ENCODE peak calls at places on chromosomes 5 and 9, in five cellular contexts. X is GM03348, E is HL-60, S is DMS79 treated with DMSO at 0.1 percent for 48 hours, N is AG04450. W is an unnamed sample.
A peak's percentile ranks its signal among the peaks of the same experiment; 100 is the strongest.

GRCh38 chr9:134378901-134379338 is 52.7 kb downstream of the RXRA start:
- DNase-seq in X (peak; percentile 87), E (no peak), S (no peak), N (no peak), W (no peak)

GRCh38 chr5:172929371-172929838 is 29.8 kb upstream of the RPL26L1 start:
- DNase-seq in X (peak; percentile 80), E (no peak), S (no peak), N (peak; percentile 86), W (no peak)

GRCh38 chr5:143776951-143777350 is 35.0 kb upstream of the HMHB1 start:
- DNase-seq in X (no peak), E (no peak), S (no peak), N (no peak), W (no peak)

GRCh38 chr5:38532165-38532669 is 24.2 kb downstream of the LIFR start:
- DNase-seq in X (no peak), E (no peak), S (peak; percentile 85), N (no peak), W (peak; percentile 22)

GRCh38 chr5:56527174-56527573 is 288.2 kb upstream of the MAP3K1 start:
- DNase-seq in X (no peak), E (no peak), S (no peak), N (no peak), W (no peak)

GRCh38 chr5:40733842-40734563 is 21.8 kb downstream of the TTC33 start:
- DNase-seq in X (no peak), E (no peak), S (no peak), N (no peak), W (no peak)

GRCh38 chr5:175691761-175692160 is 33.9 kb downstream of the HRH2 start:
- DNase-seq in X (no peak), E (no peak), S (no peak), N (no peak), W (no peak)

GRCh38 chr9:84145780-84146179 is 165.2 kb downstream of the RMI1 start:
- DNase-seq in X (no peak), E (no peak), S (no peak), N (no peak), W (no peak)

GRCh38 chr9:100058699-100059579 is 39.9 kb downstream of the ERP44 start:
- DNase-seq in X (no peak), E (no peak), S (no peak), N (no peak), W (no peak)

GRCh38 chr5:111935022-111935421 is 178.0 kb upstream of the NREP start:
- DNase-seq in X (no peak), E (no peak), S (no peak), N (no peak), W (no peak)

GRCh38 chr5:157686841-157687554 is 15.7 kb downstream of the C5orf52 start:
- DNase-seq in X (no peak), E (no peak), S (no peak), N (no peak), W (no peak)

GRCh38 chr5:112957970-112958773 is 18.4 kb upstream of the DCP2 start:
- DNase-seq in X (peak; percentile 71), E (no peak), S (peak; percentile 41), N (peak; percentile 86), W (no peak)

GRCh38 chr5:3784854-3785253 is 189.2 kb downstream of the IRX1 start:
- DNase-seq in X (no peak), E (no peak), S (no peak), N (no peak), W (no peak)

GRCh38 chr9:15846611-15847010 is 293.8 kb downstream of the CCDC171 start:
- DNase-seq in X (no peak), E (no peak), S (no peak), N (no peak), W (no peak)

GRCh38 chr5:27821681-27822080 is 783.3 kb upstream of the CDH9 start:
- DNase-seq in X (no peak), E (no peak), S (no peak), N (no peak), W (no peak)

GRCh38 chr5:175223336-175223735 is 220.6 kb downstream of the DRD1 start:
- DNase-seq in X (no peak), E (no peak), S (no peak), N (no peak), W (no peak)

GRCh38 chr5:115381911-115382662 is 85.6 kb upstream of the CCDC112 start:
- DNase-seq in X (no peak), E (no peak), S (no peak), N (no peak), W (no peak)

GRCh38 chr9:89508951-89509607 is 11.2 kb upstream of the SEMA4D start:
- DNase-seq in X (no peak), E (no peak), S (no peak), N (no peak), W (no peak)

GRCh38 chr9:114033397-114034103 is 44.5 kb downstream of the AMBP start:
- DNase-seq in X (peak; percentile 41), E (no peak), S (no peak), N (no peak), W (peak; percentile 72)

GRCh38 chr5:80213467-80213866 is 42.4 kb downstream of the SERINC5 start:
- DNase-seq in X (no peak), E (peak; percentile 47), S (no peak), N (no peak), W (no peak)

GRCh38 chr5:79990205-79990597 is 861 bp downstream of the MTX3 start:
- DNase-seq in X (no peak), E (no peak), S (no peak), N (no peak), W (no peak)

GRCh38 chr9:87650611-87651295 is 75.2 kb upstream of the CTSL start:
- DNase-seq in X (no peak), E (no peak), S (no peak), N (no peak), W (no peak)

GRCh38 chr5:139696894-139697658 is 48.9 kb downstream of the CXXC5 start:
- DNase-seq in X (peak; percentile 92), E (no peak), S (no peak), N (peak; percentile 68), W (peak; percentile 77)

GRCh38 chr5:67610191-67610912 is 413.8 kb upstream of the CD180 start:
- DNase-seq in X (no peak), E (no peak), S (no peak), N (no peak), W (no peak)

GRCh38 chr5:170278611-170279500 is 18.7 kb downstream of the LCP2 start:
- DNase-seq in X (no peak), E (no peak), S (no peak), N (no peak), W (peak; percentile 26)

GRCh38 chr9:125994066-125994943 is 247.1 kb downstream of the PBX3 start:
- DNase-seq in X (no peak), E (no peak), S (no peak), N (no peak), W (no peak)

GRCh38 chr5:159456722-159457462 is 126.6 kb upstream of the IL12B start:
- DNase-seq in X (peak; percentile 24), E (no peak), S (no peak), N (no peak), W (no peak)

GRCh38 chr5:173530547-173530946 is 85.9 kb downstream of the BOD1 start:
- DNase-seq in X (no peak), E (no peak), S (no peak), N (no peak), W (peak; percentile 63)

GRCh38 chr9:13386935-13387667 is 107.6 kb upstream of the MPDZ start:
- DNase-seq in X (peak; percentile 64), E (peak; percentile 26), S (no peak), N (no peak), W (no peak)

GRCh38 chr9:108543251-108543768 is 312.5 kb downstream of the ACTL7B start:
- DNase-seq in X (no peak), E (no peak), S (no peak), N (no peak), W (no peak)

GRCh38 chr5:14174235-14174636 is 31.1 kb downstream of the TRIO start:
- DNase-seq in X (no peak), E (no peak), S (no peak), N (no peak), W (peak; percentile 25)

GRCh38 chr5:21236896-21237830 is 1249.2 kb upstream of the CDH18 start:
- DNase-seq in X (no peak), E (no peak), S (no peak), N (no peak), W (no peak)

GRCh38 chr5:74772359-74772758 is 5.3 kb downstream of the NSA2 start:
- DNase-seq in X (no peak), E (no peak), S (no peak), N (no peak), W (no peak)

GRCh38 chr5:11214851-11215250 is 453.8 kb upstream of the DAP start:
- DNase-seq in X (no peak), E (no peak), S (no peak), N (no peak), W (no peak)

GRCh38 chr9:95368377-95369160 is 51.1 kb upstream of the FANCC start:
- DNase-seq in X (no peak), E (no peak), S (no peak), N (no peak), W (no peak)

W was measured in WTC11.